ENCODE peak calls at places on chromosomes 4 and X, in four cellular contexts. One of them, this sample, is unnamed.

GRCh38 chrX:16123222-16123786 is at the start of gene GRPR:
- DNase-seq in K562: peak
- DNase-seq in HEK293T: peak
- DNase-seq in HepG2: peak
- DNase-seq in this sample: no peak

GRCh38 chr4:33063238-33063637 is 2343.1 kb downstream of the PCDH7 start:
- DNase-seq in K562: no peak
- DNase-seq in HEK293T: no peak
- DNase-seq in HepG2: no peak
- DNase-seq in this sample: no peak

GRCh38 chr4:125254111-125254510 is 60.6 kb upstream of the FAT4 start:
- DNase-seq in K562: no peak
- DNase-seq in HEK293T: no peak
- DNase-seq in HepG2: no peak
- DNase-seq in this sample: no peak

GRCh38 chr4:132240094-132240493 is 909.0 kb upstream of the PCDH10 start:
- DNase-seq in HepG2: no peak
- DNase-seq in HEK293T: no peak
- DNase-seq in K562: no peak
- DNase-seq in this sample: no peak

GRCh38 chr4:152678841-152679240 is 956 bp downstream of the TMEM154 start:
- DNase-seq in HepG2: no peak
- DNase-seq in K562: no peak
- DNase-seq in HEK293T: no peak
- DNase-seq in this sample: no peak

GRCh38 chrX:80808160-80808735 is 1.4 kb downstream of the BRWD3 start:
- DNase-seq in HepG2: peak
- DNase-seq in K562: peak
- DNase-seq in HEK293T: peak
- DNase-seq in this sample: peak

GRCh38 chr4:105894570-105895323 is 524 bp upstream of the NPNT start:
- DNase-seq in HEK293T: peak
- DNase-seq in HepG2: no peak
- DNase-seq in K562: no peak
- DNase-seq in this sample: no peak

GRCh38 chr4:21888195-21888976 is 60.2 kb downstream of the KCNIP4 start:
- DNase-seq in HepG2: no peak
- DNase-seq in K562: no peak
- DNase-seq in HEK293T: no peak
- DNase-seq in this sample: no peak

GRCh38 chr4:152643153-152644035 is 36.4 kb downstream of the TMEM154 start:
- DNase-seq in K562: no peak
- DNase-seq in HepG2: no peak
- DNase-seq in HEK293T: no peak
- DNase-seq in this sample: peak

GRCh38 chr4:88320780-88321373 is 36.5 kb upstream of the PPM1K start:
- DNase-seq in HEK293T: no peak
- DNase-seq in HepG2: no peak
- DNase-seq in K562: no peak
- DNase-seq in this sample: peak

GRCh38 chr4:118967393-118967792 is 78.7 kb downstream of the SYNPO2 start:
- DNase-seq in HEK293T: no peak
- DNase-seq in HepG2: no peak
- DNase-seq in K562: no peak
- DNase-seq in this sample: no peak

GRCh38 chr4:124499266-124499665 is 213.3 kb downstream of the ANKRD50 start:
- DNase-seq in HEK293T: no peak
- DNase-seq in HepG2: no peak
- DNase-seq in K562: no peak
- DNase-seq in this sample: no peak

GRCh38 chr4:3255611-3256186 is 6.7 kb downstream of the MSANTD1 start:
- DNase-seq in K562: no peak
- DNase-seq in HepG2: no peak
- DNase-seq in HEK293T: no peak
- DNase-seq in this sample: no peak

GRCh38 chr4:81652069-81652478 is 180.4 kb upstream of the RASGEF1B start:
- DNase-seq in HEK293T: no peak
- DNase-seq in HepG2: no peak
- DNase-seq in K562: no peak
- DNase-seq in this sample: no peak

GRCh38 chrX:115058276-115058675 is 40.9 kb upstream of the IL13RA2 start:
- DNase-seq in HepG2: no peak
- DNase-seq in HEK293T: no peak
- DNase-seq in K562: no peak
- DNase-seq in this sample: no peak

GRCh38 chr4:78544681-78545080 is 6.9 kb upstream of the ANXA3 start:
- DNase-seq in HepG2: no peak
- DNase-seq in K562: no peak
- DNase-seq in HEK293T: no peak
- DNase-seq in this sample: no peak

GRCh38 chrX:28177202-28177601 is 196.0 kb upstream of the DCAF8L1 start:
- DNase-seq in K562: no peak
- DNase-seq in HEK293T: peak
- DNase-seq in HepG2: no peak
- DNase-seq in this sample: no peak

GRCh38 chr4:120801171-120801758 is 121.3 kb downstream of the PRDM5 start:
- DNase-seq in HEK293T: no peak
- DNase-seq in HepG2: no peak
- DNase-seq in K562: no peak
- DNase-seq in this sample: no peak

GRCh38 chrX:46295963-46296362 is 249.3 kb downstream of the ZNF674 start:
- DNase-seq in HEK293T: no peak
- DNase-seq in HepG2: peak
- DNase-seq in K562: no peak
- DNase-seq in this sample: no peak

GRCh38 chrX:46298821-46299220 is 246.4 kb downstream of the ZNF674 start:
- DNase-seq in HEK293T: no peak
- DNase-seq in K562: no peak
- DNase-seq in HepG2: no peak
- DNase-seq in this sample: no peak

DNA sequence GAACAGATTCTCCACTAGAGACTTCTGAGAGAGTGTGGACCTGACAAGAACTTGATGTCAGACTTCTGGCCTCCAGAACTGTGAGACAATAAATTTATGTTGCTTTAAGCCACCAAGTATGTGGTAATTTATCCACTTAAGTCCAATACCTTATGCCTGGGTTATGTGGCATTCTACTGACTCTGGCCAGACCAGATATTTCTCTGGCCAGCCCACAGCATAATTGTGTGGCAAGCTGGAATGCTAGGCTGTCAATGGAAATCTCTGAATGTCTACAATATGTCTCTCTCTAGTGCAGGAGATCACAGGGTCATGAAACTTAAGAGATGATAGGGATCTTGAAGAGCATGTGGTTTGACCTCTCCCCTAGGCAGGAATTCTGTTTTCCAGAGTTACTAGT is 251.0 kb downstream of the ZNF674 start:
- DNase-seq in HEK293T: no peak
- DNase-seq in K562: no peak
- DNase-seq in HepG2: no peak
- DNase-seq in this sample: no peak
- TF ChIP-seq TARDBP in HEK293T: no peak
- TF ChIP-seq TARDBP in K562: no peak
- TF ChIP-seq TARDBP in HepG2: no peak
- TF ChIP-seq TARDBP in this sample: no peak

DNA sequence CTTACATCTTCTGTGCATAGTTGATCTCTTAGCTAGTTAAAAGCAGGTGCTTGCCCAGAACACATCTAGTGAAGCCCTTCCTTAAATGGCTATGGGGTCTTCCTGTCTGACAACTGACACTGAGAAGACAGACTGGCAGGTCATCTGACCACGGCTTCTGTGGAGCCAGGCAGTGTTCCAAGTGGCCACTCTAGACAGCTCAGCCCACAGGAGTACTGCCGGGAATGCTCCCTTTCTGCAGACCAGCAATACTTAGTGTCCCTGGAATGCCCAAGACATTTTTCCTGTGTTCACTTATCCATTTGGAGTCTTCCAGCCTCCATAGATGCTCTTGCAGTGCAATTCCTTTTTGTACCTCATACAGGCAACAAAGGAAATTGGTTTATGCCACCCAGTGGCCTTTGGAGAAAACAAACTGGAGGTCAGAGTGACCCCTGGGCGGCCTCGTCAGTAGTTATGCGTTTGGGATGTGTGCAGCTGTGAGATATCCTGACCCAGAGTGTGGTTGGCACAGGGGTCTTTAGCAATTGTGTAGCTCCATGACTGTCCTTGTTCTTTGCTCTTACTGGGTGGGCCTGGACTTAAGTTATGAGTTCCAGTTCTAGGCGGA is 335.5 kb downstream of the ARHGAP10 start:
- DNase-seq in HEK293T: no peak
- DNase-seq in HepG2: no peak
- DNase-seq in K562: no peak
- DNase-seq in this sample: no peak
- TF ChIP-seq TARDBP in HEK293T: no peak
- TF ChIP-seq TARDBP in HepG2: no peak
- TF ChIP-seq TARDBP in K562: no peak
- TF ChIP-seq TARDBP in this sample: no peak

GRCh38 chr4:108210989-108211725 is 42.4 kb upstream of the LEF1 start:
- DNase-seq in HEK293T: no peak
- DNase-seq in HepG2: no peak
- DNase-seq in K562: no peak
- DNase-seq in this sample: no peak
- TF ChIP-seq TARDBP in HEK293T: no peak
- TF ChIP-seq TARDBP in HepG2: no peak
- TF ChIP-seq TARDBP in K562: no peak
- TF ChIP-seq TARDBP in this sample: no peak

DNA sequence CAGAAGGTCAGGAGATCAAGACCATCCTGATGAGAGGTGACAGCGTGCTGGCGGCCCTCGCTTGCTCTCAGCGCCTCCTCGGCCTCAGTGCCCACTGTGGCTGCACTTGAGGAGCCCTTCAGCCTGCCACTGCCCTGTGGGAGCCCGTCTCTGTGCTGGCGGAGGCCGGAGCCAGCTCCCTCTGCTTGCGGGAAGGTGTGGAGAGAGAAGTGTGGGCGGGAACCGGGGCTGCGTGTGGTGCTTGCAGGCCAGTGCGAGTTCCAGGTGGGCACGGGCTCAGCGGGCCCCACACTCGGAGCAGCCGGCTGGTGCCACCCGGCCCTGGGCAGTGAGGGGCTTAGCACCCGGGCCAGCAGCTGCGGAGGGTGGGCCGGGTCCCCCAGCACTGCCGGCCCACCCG is 286.9 kb downstream of the RAPGEF2 start:
- DNase-seq in K562: no peak
- DNase-seq in HepG2: no peak
- DNase-seq in HEK293T: no peak
- DNase-seq in this sample: no peak
- TF ChIP-seq TARDBP in K562: no peak
- TF ChIP-seq TARDBP in HepG2: no peak
- TF ChIP-seq TARDBP in HEK293T: no peak
- TF ChIP-seq TARDBP in this sample: no peak

DNA sequence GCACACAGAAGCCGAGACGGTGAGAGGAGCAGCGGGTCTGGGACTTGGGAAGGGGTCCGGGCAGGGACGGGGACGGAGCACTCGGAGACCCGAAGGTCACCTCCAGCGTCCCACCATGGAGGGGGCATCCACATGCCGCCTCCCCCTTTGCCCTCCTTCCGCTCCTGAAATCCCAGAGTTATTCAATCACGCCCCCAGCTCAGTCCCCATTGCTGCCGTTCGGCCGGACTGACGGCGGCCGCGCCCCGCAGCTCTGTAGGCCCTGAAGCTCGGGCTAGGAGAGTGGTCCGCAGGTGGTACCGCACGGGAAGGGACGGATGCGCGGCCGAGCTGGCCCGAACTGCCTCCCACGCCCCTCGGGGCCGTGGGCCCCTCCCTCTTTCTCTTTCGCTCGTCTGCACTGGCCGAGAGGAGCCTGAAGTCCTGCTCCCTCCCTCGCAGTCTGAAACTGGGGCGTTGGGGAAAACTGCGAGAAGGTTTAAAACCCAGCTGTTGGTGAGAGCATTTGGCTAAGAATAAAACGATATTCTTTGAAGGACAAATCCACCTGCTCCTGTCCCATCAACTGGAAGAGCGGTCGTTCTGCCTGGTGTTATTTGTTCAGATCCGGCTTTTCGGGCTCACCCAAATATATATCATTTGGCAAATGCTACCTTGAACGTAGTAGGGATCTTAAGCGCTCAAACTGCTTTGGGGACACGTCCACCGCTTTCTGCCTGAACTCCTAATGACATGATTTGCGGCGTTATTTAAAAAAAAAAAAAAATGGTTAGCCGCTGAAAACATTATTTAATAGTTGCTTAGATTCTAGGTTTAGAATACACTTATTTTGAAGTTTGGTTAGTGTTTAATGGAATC is 719 bp downstream of the USO1 start:
- DNase-seq in K562: peak
- DNase-seq in HEK293T: peak
- DNase-seq in HepG2: peak
- DNase-seq in this sample: peak
- TF ChIP-seq TARDBP in K562: peak
- TF ChIP-seq TARDBP in HEK293T: no peak
- TF ChIP-seq TARDBP in HepG2: peak
- TF ChIP-seq TARDBP in this sample: no peak

GRCh38 chr4:162239992-162240769 is 76.4 kb upstream of the FSTL5 start:
- DNase-seq in HEK293T: no peak
- DNase-seq in K562: no peak
- DNase-seq in HepG2: no peak
- DNase-seq in this sample: no peak
- TF ChIP-seq TARDBP in HEK293T: no peak
- TF ChIP-seq TARDBP in K562: no peak
- TF ChIP-seq TARDBP in HepG2: no peak
- TF ChIP-seq TARDBP in this sample: no peak

DNA sequence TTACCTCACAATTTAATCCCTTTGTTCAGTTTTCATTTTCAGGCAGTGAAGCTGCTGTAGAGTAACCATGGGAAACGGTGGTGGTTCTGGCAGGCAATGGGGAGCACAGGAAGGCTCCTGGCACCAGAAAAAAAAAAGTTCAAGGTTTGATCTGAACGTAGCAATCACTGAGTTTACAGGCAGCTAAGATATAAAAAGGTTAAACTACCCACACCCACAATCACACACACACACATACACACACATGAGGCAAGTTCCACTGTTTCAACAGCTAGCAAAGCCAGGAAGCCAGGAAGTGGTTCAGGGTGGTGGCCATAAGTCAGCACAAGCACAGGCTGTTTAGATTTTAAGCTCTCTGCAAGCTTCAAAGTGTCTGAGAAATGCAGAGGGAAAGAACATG is at the start of gene SULT1B1:
- DNase-seq in K562: no peak
- DNase-seq in HEK293T: no peak
- DNase-seq in HepG2: no peak
- DNase-seq in this sample: no peak
- TF ChIP-seq TARDBP in K562: no peak
- TF ChIP-seq TARDBP in HEK293T: no peak
- TF ChIP-seq TARDBP in HepG2: no peak
- TF ChIP-seq TARDBP in this sample: no peak

GRCh38 chr4:41142946-41143720 is 71.2 kb downstream of the APBB2 start:
- DNase-seq in HEK293T: no peak
- DNase-seq in HepG2: no peak
- DNase-seq in K562: no peak
- DNase-seq in this sample: no peak
- TF ChIP-seq TARDBP in HEK293T: no peak
- TF ChIP-seq TARDBP in HepG2: no peak
- TF ChIP-seq TARDBP in K562: no peak
- TF ChIP-seq TARDBP in this sample: no peak

This sample was measured in GM12878.